ENCODE peak calls at places on chromosomes 11 and 22, in seven cellular contexts. R, G, F, Q, P, S and E are unnamed samples.

GRCh38 chr22:42292726-42293520 is 22.5 kb upstream of the TCF20 start:
- DNase-seq in G (no peak), R (no peak), S (no peak), F (no peak), P (no peak), Q (no peak), E (no peak)

GRCh38 chr11:820655-821512 is 2.2 kb downstream of the PNPLA2 start:
- DNase-seq in R (peak; percentile 80), S (peak; percentile 88), Q (peak; percentile 61), G (no peak), F (peak; percentile 95), P (peak; percentile 70), E (peak; percentile 56)

GRCh38 chr11:28090052-28090749 is 17.8 kb downstream of the KIF18A start:
- DNase-seq in G (no peak), F (no peak), S (no peak), Q (no peak), P (peak; percentile 82), R (no peak), E (peak; percentile 82)

GRCh38 chr11:75565221-75565814 is 3.3 kb downstream of the SERPINH1 start:
- DNase-seq in P (peak; percentile 67), F (peak; percentile 83), S (no peak), G (no peak), R (peak; percentile 60), Q (peak; percentile 75), E (peak; percentile 78)

GRCh38 chr11:123624974-123625373 is 29.4 kb downstream of the SCN3B start:
- DNase-seq in P (peak; percentile 9), G (no peak), S (no peak), F (no peak), Q (no peak), R (no peak), E (peak; percentile 52)

GRCh38 chr11:20458905-20459632 is 71.6 kb downstream of the PRMT3 start:
- DNase-seq in P (no peak), F (no peak), G (no peak), S (no peak), R (no peak), Q (no peak), E (no peak)

GRCh38 chr22:40753114-40753513 is 66.0 kb downstream of the SLC25A17 start:
- DNase-seq in R (no peak), G (no peak), Q (no peak), F (no peak), P (no peak), S (no peak), E (no peak)

GRCh38 chr11:74492084-74492483 is 1.4 kb downstream of the LIPT2 start:
- DNase-seq in F (no peak), R (no peak), S (no peak), Q (no peak), G (no peak), P (no peak), E (no peak)

GRCh38 chr11:4511267-4511666 is 28.8 kb downstream of the OR52K1 start:
- DNase-seq in F (no peak), R (no peak), Q (peak; percentile 27), G (peak; percentile 49), S (no peak), P (peak; percentile 54), E (no peak)

GRCh38 chr11:72736452-72737069 is 15.6 kb downstream of the ARAP1 start:
- DNase-seq in S (peak; percentile 86), P (peak; percentile 39), R (no peak), Q (no peak), F (peak; percentile 71), G (no peak), E (peak; percentile 77)

GRCh38 chr11:5369793-5370192 is 13.8 kb upstream of the OR51M1 start:
- DNase-seq in Q (no peak), F (no peak), S (no peak), P (peak; percentile 71), G (no peak), R (no peak), E (peak; percentile 90)

GRCh38 chr11:128786507-128786906 is 80.6 kb downstream of the KCNJ1 start:
- DNase-seq in S (no peak), R (no peak), Q (no peak), G (no peak), F (no peak), P (no peak), E (no peak)

GRCh38 chr11:76623884-76624419 is 46.6 kb downstream of the LRRC32 start:
- DNase-seq in G (no peak), P (no peak), R (no peak), S (no peak), F (no peak), Q (no peak), E (no peak)

GRCh38 chr11:63874511-63874910 is 35.6 kb downstream of the MARK2 start:
- DNase-seq in P (no peak), S (no peak), G (no peak), Q (no peak), R (no peak), F (no peak), E (no peak)

GRCh38 chr11:61694971-61695706 is 14.9 kb downstream of the DAGLA start:
- DNase-seq in R (peak; percentile 58), G (no peak), F (peak; percentile 91), S (peak; percentile 75), P (no peak), Q (peak; percentile 48), E (no peak)

GRCh38 chr11:101049123-101049522 is 80.5 kb downstream of the PGR start:
- DNase-seq in F (no peak), R (no peak), G (no peak), S (no peak), Q (no peak), P (no peak), E (no peak)

GRCh38 chr11:113532697-113533424 is 57.7 kb upstream of the DRD2 start:
- DNase-seq in G (peak; percentile 47), Q (peak; percentile 73), P (peak; percentile 81), S (peak; percentile 78), F (peak; percentile 80), R (peak; percentile 68), E (peak; percentile 71)
- TF ChIP-seq CTCF in G (peak; percentile 94), Q (no peak), P (peak; percentile 94), S (peak; percentile 91), F (peak; percentile 81), R (peak; percentile 90), E (peak; percentile 86)

GRCh38 chr11:134015541-134015940 is 53.3 kb upstream of the JAM3 start:
- DNase-seq in S (no peak), P (no peak), Q (no peak), F (no peak), G (no peak), R (peak; percentile 41), E (no peak)
- TF ChIP-seq CTCF in S (no peak), P (no peak), Q (no peak), F (no peak), G (no peak), R (peak; percentile 28), E (no peak)

DNA sequence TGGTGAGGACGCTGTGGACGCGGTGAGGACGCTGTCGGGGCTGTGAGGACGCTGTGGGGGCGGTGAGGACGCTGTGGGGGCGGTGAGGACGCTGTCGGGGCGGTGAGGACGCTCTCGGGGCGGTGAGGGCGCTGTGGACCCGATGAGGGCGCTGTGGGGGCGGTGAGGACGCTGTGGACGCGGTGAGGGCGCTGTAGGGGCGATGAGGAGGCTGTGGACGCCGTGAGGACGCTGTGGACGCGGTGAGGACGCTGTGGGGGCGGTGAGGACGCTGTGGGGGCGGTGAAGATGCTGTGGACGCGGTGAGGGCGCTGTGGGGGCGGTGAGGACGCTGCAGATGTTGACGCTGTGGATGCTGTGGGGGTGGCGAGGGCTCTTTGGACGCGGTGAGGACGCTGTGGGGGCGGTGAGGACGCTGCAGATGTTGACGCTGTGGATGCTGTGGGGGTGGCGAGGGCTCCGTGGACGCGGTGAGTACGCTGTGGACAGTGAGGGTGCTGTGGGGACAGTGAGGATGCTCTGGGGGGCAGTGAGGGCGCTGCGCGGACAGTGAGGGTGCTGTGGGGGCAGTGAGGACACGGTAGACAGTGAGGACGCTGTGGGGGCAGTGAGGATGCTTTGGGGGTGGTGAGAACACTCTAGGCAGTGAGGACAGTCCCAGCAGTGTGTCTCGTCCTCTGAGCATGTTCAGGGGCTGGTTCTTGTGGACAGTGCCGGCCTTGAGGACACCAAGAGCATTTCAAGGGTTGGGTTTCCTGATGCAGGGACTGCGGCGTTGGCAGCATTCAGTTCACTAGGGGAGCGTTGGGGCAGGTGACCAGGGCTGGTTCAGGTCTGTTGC is 4.2 kb downstream of the GP1BB start:
- DNase-seq in R (no peak), G (no peak), Q (no peak), P (no peak), S (no peak), F (no peak), E (no peak)
- TF ChIP-seq CTCF in R (no peak), G (no peak), Q (no peak), P (no peak), S (no peak), F (no peak), E (no peak)

GRCh38 chr11:126211236-126212088 is at the start of the genes FAM118B and RPUSD4:
- DNase-seq in R (peak; percentile 99), S (peak; percentile 98), F (peak; percentile 99), P (peak; percentile 96), G (peak; percentile 91), Q (peak; percentile 98), E (peak; percentile 96)
- TF ChIP-seq CTCF in R (peak; percentile 5), S (no peak), F (no peak), P (no peak), G (no peak), Q (no peak), E (no peak)